ENCODE peak calls at places on chromosomes 12 and 14, in six cellular contexts. One of them, this sample, is unnamed.

GRCh38 chr12:45268672-45269406 is 52.9 kb downstream of the ANO6 start:
- DNase-seq in neural progenitor cell: peak
- DNase-seq in fibroblast of lung: peak
- DNase-seq in GM12878: no peak
- DNase-seq in HCT116: peak
- DNase-seq in keratinocyte: peak
- DNase-seq in this sample: peak

GRCh38 chr12:98227162-98227561 is 288.2 kb upstream of the TMPO start:
- DNase-seq in neural progenitor cell: peak
- DNase-seq in fibroblast of lung: no peak
- DNase-seq in GM12878: no peak
- DNase-seq in HCT116: peak
- DNase-seq in keratinocyte: no peak
- DNase-seq in this sample: no peak

GRCh38 chr14:95489163-95489887 is 27.1 kb downstream of the SYNE3 start:
- DNase-seq in neural progenitor cell: no peak
- DNase-seq in fibroblast of lung: no peak
- DNase-seq in GM12878: no peak
- DNase-seq in HCT116: no peak
- DNase-seq in keratinocyte: no peak
- DNase-seq in this sample: no peak

GRCh38 chr14:91377700-91378652 is 39.6 kb downstream of the CCDC88C start:
- DNase-seq in neural progenitor cell: no peak
- DNase-seq in fibroblast of lung: no peak
- DNase-seq in GM12878: no peak
- DNase-seq in HCT116: no peak
- DNase-seq in keratinocyte: no peak
- DNase-seq in this sample: no peak

GRCh38 chr14:101226603-101227425 is 323.3 kb upstream of the RTL1 start:
- DNase-seq in neural progenitor cell: no peak
- DNase-seq in fibroblast of lung: no peak
- DNase-seq in GM12878: no peak
- DNase-seq in HCT116: no peak
- DNase-seq in keratinocyte: no peak
- DNase-seq in this sample: no peak

GRCh38 chr12:108214486-108214885 is 85.4 kb downstream of the WSCD2 start:
- DNase-seq in neural progenitor cell: peak
- DNase-seq in fibroblast of lung: peak
- DNase-seq in GM12878: no peak
- DNase-seq in HCT116: no peak
- DNase-seq in keratinocyte: no peak
- DNase-seq in this sample: peak

GRCh38 chr14:55125403-55125802 is 3.6 kb upstream of the LGALS3 start:
- DNase-seq in neural progenitor cell: no peak
- DNase-seq in fibroblast of lung: no peak
- DNase-seq in GM12878: no peak
- DNase-seq in HCT116: no peak
- DNase-seq in keratinocyte: no peak
- DNase-seq in this sample: peak

GRCh38 chr14:71588028-71588427 is 344.2 kb upstream of the RGS6 start:
- DNase-seq in neural progenitor cell: no peak
- DNase-seq in fibroblast of lung: peak
- DNase-seq in GM12878: no peak
- DNase-seq in HCT116: no peak
- DNase-seq in keratinocyte: no peak
- DNase-seq in this sample: no peak

GRCh38 chr12:111767362-111768158 is 827 bp downstream of the ALDH2 start:
- DNase-seq in neural progenitor cell: peak
- DNase-seq in fibroblast of lung: peak
- DNase-seq in GM12878: no peak
- DNase-seq in HCT116: peak
- DNase-seq in keratinocyte: no peak
- DNase-seq in this sample: no peak

GRCh38 chr14:75542585-75543091 is 20.4 kb downstream of the BATF start:
- DNase-seq in neural progenitor cell: no peak
- DNase-seq in fibroblast of lung: peak
- DNase-seq in GM12878: no peak
- DNase-seq in HCT116: no peak
- DNase-seq in keratinocyte: no peak
- DNase-seq in this sample: peak

GRCh38 chr12:44285321-44285720 is 449.4 kb downstream of the TMEM117 start:
- DNase-seq in neural progenitor cell: no peak
- DNase-seq in fibroblast of lung: no peak
- DNase-seq in GM12878: no peak
- DNase-seq in HCT116: no peak
- DNase-seq in keratinocyte: no peak
- DNase-seq in this sample: no peak

GRCh38 chr12:5716991-5717390 is 228.1 kb downstream of the ANO2 start:
- DNase-seq in neural progenitor cell: no peak
- DNase-seq in fibroblast of lung: no peak
- DNase-seq in GM12878: no peak
- DNase-seq in HCT116: no peak
- DNase-seq in keratinocyte: no peak
- DNase-seq in this sample: no peak

GRCh38 chr12:93514853-93515252 is 47.5 kb downstream of the MRPL42 start:
- DNase-seq in neural progenitor cell: no peak
- DNase-seq in fibroblast of lung: peak
- DNase-seq in GM12878: no peak
- DNase-seq in HCT116: no peak
- DNase-seq in keratinocyte: no peak
- DNase-seq in this sample: no peak

GRCh38 chr12:77049767-77050353 is 15.5 kb downstream of the E2F7 start:
- DNase-seq in neural progenitor cell: peak
- DNase-seq in fibroblast of lung: peak
- DNase-seq in GM12878: peak
- DNase-seq in HCT116: peak
- DNase-seq in keratinocyte: peak
- DNase-seq in this sample: no peak

GRCh38 chr12:11545438-11546330 is 103.8 kb upstream of the ETV6 start:
- DNase-seq in neural progenitor cell: no peak
- DNase-seq in fibroblast of lung: no peak
- DNase-seq in GM12878: peak
- DNase-seq in HCT116: no peak
- DNase-seq in keratinocyte: no peak
- DNase-seq in this sample: peak

GRCh38 chr12:27252934-27253333 is 8.8 kb downstream of the STK38L start:
- DNase-seq in neural progenitor cell: no peak
- DNase-seq in fibroblast of lung: no peak
- DNase-seq in GM12878: no peak
- DNase-seq in HCT116: no peak
- DNase-seq in keratinocyte: no peak
- DNase-seq in this sample: no peak

GRCh38 chr12:63052696-63053095 is 98.3 kb downstream of the AVPR1A start:
- DNase-seq in neural progenitor cell: no peak
- DNase-seq in fibroblast of lung: no peak
- DNase-seq in GM12878: no peak
- DNase-seq in HCT116: no peak
- DNase-seq in keratinocyte: no peak
- DNase-seq in this sample: no peak
- TF ChIP-seq EZH2 in neural progenitor cell: no peak
- TF ChIP-seq EZH2 in fibroblast of lung: no peak
- TF ChIP-seq EZH2 in GM12878: no peak
- TF ChIP-seq EZH2 in HCT116: no peak
- TF ChIP-seq EZH2 in keratinocyte: no peak
- TF ChIP-seq EZH2 in this sample: no peak

DNA sequence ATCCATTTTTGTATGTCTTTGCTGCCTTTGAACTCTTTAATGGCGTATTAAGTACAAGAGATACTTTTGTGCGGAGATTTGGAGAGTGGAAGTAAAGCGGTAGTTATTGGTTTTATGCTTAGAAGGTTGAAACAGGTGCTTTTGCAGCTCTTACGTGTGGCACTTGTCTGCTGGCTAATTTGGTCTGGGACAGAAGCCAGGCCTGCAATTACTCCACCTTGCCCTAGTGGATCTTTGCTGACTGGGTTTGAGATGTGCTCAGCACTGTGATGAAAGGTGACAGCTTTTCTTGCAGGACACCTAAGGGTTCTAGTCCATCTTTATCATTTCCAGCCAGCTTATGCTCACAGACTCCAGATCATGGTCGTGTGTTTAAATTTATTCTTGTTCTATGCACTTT is 252.5 kb downstream of the RPL10L start:
- DNase-seq in neural progenitor cell: no peak
- DNase-seq in fibroblast of lung: no peak
- DNase-seq in GM12878: no peak
- DNase-seq in HCT116: no peak
- DNase-seq in keratinocyte: no peak
- DNase-seq in this sample: no peak
- TF ChIP-seq EZH2 in neural progenitor cell: no peak
- TF ChIP-seq EZH2 in fibroblast of lung: no peak
- TF ChIP-seq EZH2 in GM12878: no peak
- TF ChIP-seq EZH2 in HCT116: no peak
- TF ChIP-seq EZH2 in keratinocyte: no peak
- TF ChIP-seq EZH2 in this sample: no peak

DNA sequence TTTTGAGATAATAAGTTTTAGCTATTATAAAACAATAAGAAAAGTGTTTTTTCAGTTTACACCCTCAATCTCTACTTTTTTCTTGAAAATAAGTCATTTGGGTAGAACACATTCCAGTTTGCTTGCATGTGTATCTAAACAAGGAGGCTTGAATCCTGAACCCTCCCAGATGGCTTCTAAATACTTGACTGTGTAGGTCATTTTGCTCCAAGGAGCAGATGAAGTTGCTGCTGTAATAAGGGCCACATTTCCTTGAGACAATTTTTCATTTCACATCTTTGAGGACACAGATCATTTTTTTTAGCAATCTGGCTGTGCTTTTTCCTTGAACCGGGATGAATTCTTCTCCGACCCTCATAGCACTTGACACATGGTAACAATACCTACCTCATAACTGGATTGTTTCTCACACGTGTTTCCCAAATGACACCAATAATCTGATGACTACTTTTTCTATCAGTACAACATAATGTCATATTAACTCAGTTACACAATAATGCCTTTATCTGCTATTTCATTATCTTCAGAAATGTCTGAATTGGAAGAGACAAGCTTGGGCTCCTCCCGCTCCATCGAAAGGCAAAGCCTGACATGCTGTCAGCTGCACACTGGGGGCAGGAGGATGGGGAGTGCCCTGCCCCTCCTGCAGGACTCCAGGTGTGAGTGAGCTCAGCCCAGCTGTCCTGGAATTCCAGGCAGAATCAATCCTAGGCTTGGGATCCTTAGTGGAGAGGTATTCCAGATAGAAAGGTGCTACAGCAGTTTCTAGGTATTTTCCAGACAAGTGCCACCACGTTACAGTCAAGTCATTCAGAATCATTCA is 30.9 kb downstream of the GPHB5 start:
- DNase-seq in neural progenitor cell: no peak
- DNase-seq in fibroblast of lung: peak
- DNase-seq in GM12878: no peak
- DNase-seq in HCT116: no peak
- DNase-seq in keratinocyte: peak
- DNase-seq in this sample: no peak
- TF ChIP-seq EZH2 in neural progenitor cell: no peak
- TF ChIP-seq EZH2 in fibroblast of lung: no peak
- TF ChIP-seq EZH2 in GM12878: no peak
- TF ChIP-seq EZH2 in HCT116: no peak
- TF ChIP-seq EZH2 in keratinocyte: no peak
- TF ChIP-seq EZH2 in this sample: no peak

GRCh38 chr14:28776482-28777266 is 10.1 kb downstream of the FOXG1 start:
- DNase-seq in neural progenitor cell: no peak
- DNase-seq in fibroblast of lung: no peak
- DNase-seq in GM12878: no peak
- DNase-seq in HCT116: no peak
- DNase-seq in keratinocyte: no peak
- DNase-seq in this sample: no peak

GRCh38 chr14:28778718-28779117 is 12.1 kb downstream of the FOXG1 start:
- DNase-seq in neural progenitor cell: no peak
- DNase-seq in fibroblast of lung: no peak
- DNase-seq in GM12878: no peak
- DNase-seq in HCT116: no peak
- DNase-seq in keratinocyte: no peak
- DNase-seq in this sample: no peak

GRCh38 chr14:28779416-28779941 is 12.9 kb downstream of the FOXG1 start:
- DNase-seq in neural progenitor cell: no peak
- DNase-seq in fibroblast of lung: no peak
- DNase-seq in GM12878: no peak
- DNase-seq in HCT116: no peak
- DNase-seq in keratinocyte: no peak
- DNase-seq in this sample: no peak

GRCh38 chr14:28774764-28775738 is 8.5 kb downstream of the FOXG1 start:
- DNase-seq in neural progenitor cell: peak
- DNase-seq in fibroblast of lung: no peak
- DNase-seq in GM12878: no peak
- DNase-seq in HCT116: no peak
- DNase-seq in keratinocyte: no peak
- DNase-seq in this sample: no peak

GRCh38 chr14:28777773-28778606 is 11.4 kb downstream of the FOXG1 start:
- DNase-seq in neural progenitor cell: peak
- DNase-seq in fibroblast of lung: no peak
- DNase-seq in GM12878: no peak
- DNase-seq in HCT116: no peak
- DNase-seq in keratinocyte: no peak
- DNase-seq in this sample: no peak
- TF ChIP-seq EZH2 in neural progenitor cell: peak
- TF ChIP-seq EZH2 in fibroblast of lung: peak
- TF ChIP-seq EZH2 in GM12878: no peak
- TF ChIP-seq EZH2 in HCT116: no peak
- TF ChIP-seq EZH2 in keratinocyte: peak
- TF ChIP-seq EZH2 in this sample: no peak

GRCh38 chr12:48978291-48978740 is at the start of gene WNT1:
- DNase-seq in neural progenitor cell: peak
- DNase-seq in fibroblast of lung: no peak
- DNase-seq in GM12878: no peak
- DNase-seq in HCT116: no peak
- DNase-seq in keratinocyte: no peak
- DNase-seq in this sample: no peak
- TF ChIP-seq EZH2 in neural progenitor cell: peak
- TF ChIP-seq EZH2 in fibroblast of lung: peak
- TF ChIP-seq EZH2 in GM12878: no peak
- TF ChIP-seq EZH2 in HCT116: no peak
- TF ChIP-seq EZH2 in keratinocyte: peak
- TF ChIP-seq EZH2 in this sample: no peak

GRCh38 chr12:57475271-57476161 is 4.2 kb downstream of the ARHGAP9 start:
- DNase-seq in neural progenitor cell: peak
- DNase-seq in fibroblast of lung: peak
- DNase-seq in GM12878: no peak
- DNase-seq in HCT116: no peak
- DNase-seq in keratinocyte: no peak
- DNase-seq in this sample: no peak
- TF ChIP-seq EZH2 in neural progenitor cell: peak
- TF ChIP-seq EZH2 in fibroblast of lung: peak
- TF ChIP-seq EZH2 in GM12878: no peak
- TF ChIP-seq EZH2 in HCT116: no peak
- TF ChIP-seq EZH2 in keratinocyte: peak
- TF ChIP-seq EZH2 in this sample: no peak

This sample was measured in PC-9.